ENCODE peak calls at places on chromosomes 7 and 10, in seven cellular contexts. K is HFF-Myc, E is tibial nerve, D is HFFc6, B is GM10248, W is GM13976, V is NCI-H774. N is an unnamed sample.

GRCh38 chr10:97234403-97234802 is 48.6 kb upstream of the SLIT1 start:
- DNase-seq in E (peak; percentile 13), V (peak; percentile 0), K (peak; percentile 22), W (no peak), B (no peak), D (peak; percentile 51), N (peak; percentile 72)

GRCh38 chr7:46603296-46603701 is 682.2 kb upstream of the IGFBP3 start:
- DNase-seq in D (no peak), V (no peak), E (peak; percentile 60), W (no peak), B (no peak), K (no peak), N (no peak)

GRCh38 chr10:118961401-118961800 is 68.1 kb upstream of the NANOS1 start:
- DNase-seq in E (no peak), V (no peak), B (no peak), K (no peak), D (no peak), W (no peak), N (no peak)

GRCh38 chr7:101880536-101881443 is 63.4 kb downstream of the CUX1 start:
- DNase-seq in B (no peak), E (no peak), W (no peak), D (peak; percentile 41), K (no peak), V (no peak), N (peak; percentile 76)

GRCh38 chr10:114547466-114547865 is 110.6 kb downstream of the ABLIM1 start:
- DNase-seq in B (no peak), E (no peak), D (no peak), W (no peak), V (no peak), K (no peak), N (no peak)

GRCh38 chr10:17025444-17026295 is 103.9 kb downstream of the CUBN start:
- DNase-seq in D (peak; percentile 100), B (no peak), K (peak; percentile 98), W (no peak), V (no peak), E (no peak), N (no peak)

GRCh38 chr10:42975558-42976352 is 101.1 kb upstream of the RET start:
- DNase-seq in V (no peak), K (no peak), D (no peak), W (no peak), B (no peak), E (no peak), N (no peak)

GRCh38 chr7:21948887-21949469 is 3.3 kb upstream of the CDCA7L start:
- DNase-seq in E (no peak), W (no peak), D (no peak), K (no peak), B (no peak), V (no peak), N (peak; percentile 58)

GRCh38 chr10:68562666-68563522 is 2.8 kb downstream of the TET1 start:
- DNase-seq in K (no peak), V (no peak), B (no peak), D (peak; percentile 46), E (peak; percentile 17), W (no peak), N (peak; percentile 55)

GRCh38 chr7:126440542-126440941 is 812.2 kb downstream of the GRM8 start:
- DNase-seq in K (no peak), W (no peak), V (no peak), B (no peak), D (no peak), E (no peak), N (no peak)

GRCh38 chr7:66847879-66848810 is 72.9 kb upstream of the TMEM248 start:
- DNase-seq in V (no peak), W (no peak), D (peak; percentile 49), K (no peak), B (no peak), E (no peak), N (no peak)

GRCh38 chr7:151836927-151837205 is 40.0 kb downstream of the PRKAG2 start:
- DNase-seq in V (no peak), E (no peak), B (no peak), W (no peak), K (no peak), D (no peak), N (no peak)

GRCh38 chr7:66696774-66697191 is 43.8 kb upstream of the RABGEF1 start:
- DNase-seq in B (no peak), W (no peak), K (peak; percentile 58), E (no peak), V (no peak), D (peak; percentile 26), N (peak; percentile 35)

GRCh38 chr7:146146866-146147265 is 30.3 kb downstream of the CNTNAP2 start:
- DNase-seq in B (no peak), E (no peak), W (no peak), K (peak; percentile 3), V (peak; percentile 47), D (no peak), N (peak; percentile 36)

GRCh38 chr7:113825832-113826231 is 93.0 kb downstream of the PPP1R3A start:
- DNase-seq in D (no peak), W (no peak), B (no peak), V (no peak), K (no peak), E (no peak), N (no peak)

GRCh38 chr10:56449770-56450169 is 88.7 kb upstream of the ZWINT start:
- DNase-seq in W (no peak), D (no peak), K (no peak), B (no peak), V (no peak), E (no peak), N (no peak)

GRCh38 chr10:132027423-132027983 is 38.2 kb upstream of the JAKMIP3 start:
- DNase-seq in K (no peak), E (no peak), B (no peak), W (no peak), D (peak; percentile 40), V (no peak), N (no peak)

GRCh38 chr7:53811555-53812079 is 730.6 kb upstream of the VSTM2A start:
- DNase-seq in W (no peak), K (no peak), E (no peak), V (peak; percentile 91), B (no peak), D (no peak), N (peak; percentile 18)

GRCh38 chr10:9188022-9188810 is 1133.7 kb downstream of the GATA3 start:
- DNase-seq in E (no peak), D (peak; percentile 71), W (no peak), K (no peak), B (no peak), V (no peak), N (no peak)

GRCh38 chr7:110868458-110868857 is 222.5 kb upstream of the LRRN3 start:
- DNase-seq in D (peak; percentile 23), K (no peak), W (no peak), E (no peak), B (no peak), V (no peak), N (no peak)